ENCODE peak calls at places on chromosome 20, in ten cellular contexts. N, P, O, D, X, J, F, I, Q and R are unnamed samples.

GRCh38 chr20:36542019-36542488 is 735 bp downstream of the MYL9 start:
- DNase-seq in N (peak), P (peak), O (peak), D (peak), X (peak), J (peak), F (no peak), I (no peak), Q (no peak), R (peak)

GRCh38 chr20:40477805-40478204 is 211.2 kb downstream of the MAFB start:
- DNase-seq in N (no peak), P (no peak), O (no peak), D (no peak), X (no peak), J (no peak), F (no peak), I (no peak), Q (no peak), R (no peak)

GRCh38 chr20:22525821-22526220 is 58.6 kb downstream of the FOXA2 start:
- DNase-seq in N (no peak), P (no peak), O (no peak), D (no peak), X (no peak), J (no peak), F (no peak), I (no peak), Q (no peak), R (no peak)

GRCh38 chr20:57911512-57912226 is 201.9 kb upstream of the PMEPA1 start:
- DNase-seq in N (peak), P (no peak), O (no peak), D (no peak), X (no peak), J (no peak), F (no peak), I (no peak), Q (no peak), R (no peak)

GRCh38 chr20:17697171-17697570 is 2.6 kb upstream of the BANF2 start:
- DNase-seq in N (no peak), P (no peak), O (no peak), D (no peak), X (no peak), J (no peak), F (no peak), I (no peak), Q (no peak), R (no peak)

GRCh38 chr20:49916146-49917002 is 1.0 kb upstream of the SPATA2 start:
- DNase-seq in N (no peak), P (no peak), O (no peak), D (no peak), X (no peak), J (no peak), F (no peak), I (no peak), Q (no peak), R (no peak)

GRCh38 chr20:17210387-17210786 is 16.5 kb upstream of the PCSK2 start:
- DNase-seq in N (no peak), P (no peak), O (no peak), D (no peak), X (no peak), J (no peak), F (no peak), I (no peak), Q (no peak), R (no peak)

GRCh38 chr20:23445596-23446217 is 6.2 kb downstream of the CSTL1 start:
- DNase-seq in N (no peak), P (no peak), O (no peak), D (no peak), X (peak), J (peak), F (no peak), I (no peak), Q (no peak), R (no peak)

GRCh38 chr20:43942661-43943285 is 28.1 kb downstream of the TOX2 start:
- DNase-seq in N (no peak), P (no peak), O (no peak), D (no peak), X (peak), J (peak), F (peak), I (no peak), Q (no peak), R (no peak)

GRCh38 chr20:2617099-2617714 is 35.2 kb upstream of the NOP56 start:
- DNase-seq in N (no peak), P (no peak), O (no peak), D (no peak), X (no peak), J (no peak), F (no peak), I (no peak), Q (no peak), R (no peak)
- TF ChIP-seq CTCF in N (no peak), P (no peak), O (no peak), D (no peak), X (no peak), J (no peak), F (no peak), I (no peak), Q (no peak), R (no peak)

DNA sequence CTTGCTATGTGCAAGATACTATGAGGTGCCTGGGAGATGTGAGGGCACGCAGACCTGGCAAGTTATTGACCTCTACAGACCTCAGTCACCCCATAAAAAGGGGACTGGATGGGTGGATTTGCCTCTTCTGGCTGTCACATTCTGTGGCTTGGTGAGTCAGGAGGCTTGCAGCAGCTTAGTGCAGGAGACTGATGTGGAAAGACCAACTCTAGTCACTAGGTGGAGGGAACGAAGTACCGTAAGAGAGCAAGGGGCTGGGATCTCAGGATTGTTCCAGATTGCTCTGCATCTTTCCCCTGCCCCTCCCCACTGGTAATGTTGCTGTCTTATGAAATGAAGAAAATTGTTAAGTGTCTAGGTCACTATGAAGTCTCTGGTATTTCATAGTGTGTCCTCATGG is 3.3 kb downstream of the MAPRE1 start:
- DNase-seq in N (no peak), P (no peak), O (no peak), D (no peak), X (peak), J (peak), F (no peak), I (no peak), Q (no peak), R (no peak)
- TF ChIP-seq CTCF in N (peak), P (no peak), O (peak), D (no peak), X (peak), J (peak), F (no peak), I (no peak), Q (no peak), R (peak)

GRCh38 chr20:61630816-61631215 is 378.8 kb downstream of the CDH4 start:
- DNase-seq in N (no peak), P (no peak), O (no peak), D (no peak), X (no peak), J (no peak), F (no peak), I (no peak), Q (no peak), R (peak)

GRCh38 chr20:61628480-61628879 is 376.4 kb downstream of the CDH4 start:
- DNase-seq in N (no peak), P (no peak), O (no peak), D (no peak), X (no peak), J (no peak), F (no peak), I (no peak), Q (no peak), R (peak)

GRCh38 chr20:61628901-61629300 is 376.8 kb downstream of the CDH4 start:
- DNase-seq in N (peak), P (peak), O (no peak), D (no peak), X (no peak), J (no peak), F (no peak), I (no peak), Q (no peak), R (no peak)

GRCh38 chr20:61630240-61630650 is 378.2 kb downstream of the CDH4 start:
- DNase-seq in N (peak), P (no peak), O (no peak), D (no peak), X (no peak), J (no peak), F (no peak), I (no peak), Q (no peak), R (peak)

DNA sequence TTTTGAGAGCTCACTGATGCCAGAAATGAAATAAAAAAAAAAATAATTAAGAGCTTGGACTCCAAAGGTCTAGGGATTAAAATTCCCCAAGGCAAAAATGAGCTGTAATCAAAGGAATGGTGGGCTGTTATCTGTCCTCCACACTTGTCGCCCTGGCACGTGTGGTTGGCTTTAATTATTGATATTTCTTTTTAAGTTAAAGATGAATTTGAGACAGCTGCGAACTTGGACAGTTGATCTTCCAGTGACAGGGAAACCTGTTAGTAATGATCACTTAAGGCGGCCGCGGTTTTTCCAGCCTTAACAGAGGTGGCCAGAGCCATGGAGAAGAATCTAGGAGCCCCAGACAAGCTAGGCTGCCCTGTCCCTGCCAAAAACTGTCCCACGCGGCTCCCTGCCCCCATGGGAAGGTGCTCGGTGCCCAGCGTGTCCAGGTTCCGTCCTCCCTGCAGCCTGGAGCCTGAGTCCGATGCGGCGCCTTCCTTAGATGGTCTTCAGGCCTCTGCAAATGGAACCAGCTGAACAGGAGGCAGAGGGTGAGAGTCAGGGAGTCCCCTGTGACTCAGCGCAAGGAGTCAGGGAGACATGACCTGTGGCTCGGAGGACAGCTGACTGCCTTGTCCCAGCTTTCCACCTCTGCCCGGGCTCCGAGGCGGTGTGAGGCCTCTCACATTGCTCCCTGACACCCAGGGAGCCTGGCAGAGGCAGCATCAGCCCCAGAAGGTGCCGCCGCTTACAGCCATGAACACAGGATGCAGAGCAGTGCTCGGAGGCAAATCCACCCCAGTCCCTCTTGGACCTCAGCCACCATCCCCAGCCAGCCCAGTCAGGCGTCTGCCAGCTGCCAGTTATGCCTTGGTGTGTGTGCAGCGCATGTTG is 377.5 kb downstream of the CDH4 start:
- DNase-seq in N (peak), P (no peak), O (no peak), D (no peak), X (no peak), J (no peak), F (no peak), I (no peak), Q (no peak), R (peak)
- TF ChIP-seq CTCF in N (no peak), P (no peak), O (no peak), D (no peak), X (no peak), J (no peak), F (no peak), I (no peak), Q (no peak), R (no peak)

DNA sequence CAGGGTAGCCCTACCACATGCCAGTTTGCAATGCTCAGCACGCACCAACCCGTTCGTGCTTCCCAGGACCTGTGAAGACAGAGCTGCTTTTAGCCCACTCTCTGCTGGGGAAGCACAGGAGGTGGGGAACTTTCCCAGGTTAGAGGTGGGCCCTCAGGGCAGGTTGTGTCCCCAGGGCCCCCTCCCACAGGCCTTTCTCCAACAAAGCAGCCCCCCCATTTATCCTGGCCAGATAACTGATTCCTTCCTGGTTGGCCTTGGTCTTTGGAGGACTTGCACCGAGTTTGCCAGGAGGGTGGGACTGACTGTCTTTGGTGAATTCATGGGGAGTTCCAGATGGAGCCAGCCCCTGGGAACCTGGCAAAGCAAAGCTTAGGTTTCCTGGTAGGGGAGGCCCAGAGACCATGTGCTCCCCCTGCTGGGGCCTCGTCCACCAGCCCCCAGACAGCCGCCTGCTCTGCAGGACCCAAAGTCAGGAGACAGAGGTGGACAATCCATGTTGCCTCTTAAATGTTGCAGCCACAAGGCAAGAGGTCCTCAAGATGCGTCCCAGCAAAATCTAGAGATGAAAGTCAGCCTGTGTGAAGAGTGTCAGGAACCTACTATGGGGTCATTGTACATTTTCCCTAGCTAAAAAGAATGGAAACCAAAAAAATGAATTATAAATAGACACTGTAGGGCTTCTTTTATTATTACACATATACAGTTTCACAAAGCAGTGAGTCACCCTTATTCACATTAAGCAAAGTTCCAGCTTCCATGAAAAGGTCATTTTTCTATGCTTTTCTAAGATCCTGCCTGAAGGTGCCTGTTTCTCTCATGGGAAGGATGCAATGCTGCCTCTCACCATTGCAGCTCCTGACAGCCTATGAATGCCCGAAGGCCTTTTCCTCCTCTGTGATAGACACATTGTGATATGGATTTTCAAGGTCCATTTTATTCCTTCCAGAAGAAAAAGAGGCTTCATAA is 497.8 kb downstream of the PREX1 start:
- DNase-seq in N (peak), P (peak), O (peak), D (no peak), X (peak), J (peak), F (peak), I (no peak), Q (no peak), R (no peak)
- TF ChIP-seq CTCF in N (peak), P (peak), O (peak), D (peak), X (peak), J (peak), F (peak), I (no peak), Q (no peak), R (peak)

DNA sequence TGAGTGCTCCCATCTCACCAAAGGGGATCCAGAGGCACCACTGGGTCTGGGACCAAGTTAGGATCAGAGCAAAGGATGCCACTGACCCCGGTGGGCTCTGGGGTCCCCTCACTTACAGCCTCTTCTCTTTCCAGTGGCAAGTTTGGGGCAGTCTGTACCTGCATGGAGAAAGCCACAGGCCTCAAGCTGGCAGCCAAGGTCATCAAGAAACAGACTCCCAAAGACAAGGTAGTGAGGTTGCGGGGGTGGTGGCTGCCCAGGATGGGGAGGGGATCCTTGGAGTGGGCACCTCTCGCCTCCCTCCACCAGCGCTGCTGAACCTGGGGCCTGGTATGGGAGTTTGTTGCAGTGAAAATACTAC is 4.9 kb downstream of the MYLK2 start:
- DNase-seq in N (no peak), P (no peak), O (no peak), D (no peak), X (no peak), J (no peak), F (no peak), I (no peak), Q (no peak), R (peak)
- TF ChIP-seq CTCF in N (no peak), P (no peak), O (no peak), D (no peak), X (no peak), J (no peak), F (no peak), I (no peak), Q (no peak), R (no peak)

GRCh38 chr20:51376121-51376520 is 166.4 kb downstream of the NFATC2 start:
- DNase-seq in N (no peak), P (no peak), O (no peak), D (no peak), X (no peak), J (no peak), F (no peak), I (no peak), Q (no peak), R (no peak)

GRCh38 chr20:51380401-51381385 is 161.8 kb downstream of the NFATC2 start:
- DNase-seq in N (peak), P (no peak), O (no peak), D (no peak), X (no peak), J (no peak), F (no peak), I (no peak), Q (no peak), R (no peak)

GRCh38 chr20:51377132-51377531 is 165.4 kb downstream of the NFATC2 start:
- DNase-seq in N (peak), P (no peak), O (no peak), D (no peak), X (no peak), J (no peak), F (no peak), I (no peak), Q (no peak), R (no peak)

GRCh38 chr20:51379601-51380341 is 162.7 kb downstream of the NFATC2 start:
- DNase-seq in N (no peak), P (no peak), O (no peak), D (no peak), X (no peak), J (no peak), F (no peak), I (no peak), Q (no peak), R (no peak)

DNA sequence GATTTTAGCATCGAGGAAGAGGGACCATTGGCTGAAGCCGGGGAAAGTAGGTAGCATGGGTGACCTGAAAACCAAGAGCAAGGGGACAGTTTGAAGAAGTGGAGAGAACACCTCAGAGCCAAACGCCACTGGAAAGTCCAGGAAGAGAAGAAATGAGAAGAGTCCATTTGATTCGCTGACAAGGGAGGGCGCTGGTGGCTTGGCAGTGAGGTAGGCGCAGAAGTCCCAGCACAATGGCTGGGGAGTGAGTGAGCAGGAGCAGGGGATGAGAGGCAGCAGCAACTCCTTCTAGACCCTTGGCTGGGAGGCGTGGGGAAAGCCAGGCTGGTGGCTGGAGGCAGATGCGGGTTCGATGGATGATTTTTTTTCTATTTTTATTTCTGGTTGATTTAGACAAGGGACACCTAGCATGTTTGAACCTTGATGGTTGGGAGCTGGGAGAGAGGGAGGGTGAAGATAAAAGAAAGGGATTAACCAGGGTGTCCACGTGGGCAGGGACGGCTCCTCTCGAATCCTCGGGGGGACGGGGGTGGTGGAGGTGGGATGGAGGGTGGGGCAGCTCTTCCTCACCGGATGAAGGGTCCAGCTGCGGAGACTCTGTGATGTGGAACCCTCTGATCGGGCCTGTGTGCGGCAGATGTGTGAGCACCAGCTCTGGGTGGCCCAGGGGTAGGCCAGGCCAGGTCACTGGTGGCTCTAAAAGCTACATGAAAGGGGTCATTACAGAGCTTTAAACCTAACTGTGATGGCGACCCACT is 164.2 kb downstream of the NFATC2 start:
- DNase-seq in N (peak), P (no peak), O (peak), D (no peak), X (no peak), J (no peak), F (no peak), I (no peak), Q (no peak), R (no peak)
- TF ChIP-seq CTCF in N (no peak), P (peak), O (peak), D (peak), X (no peak), J (peak), F (no peak), I (no peak), Q (no peak), R (peak)

GRCh38 chr20:14959506-14960493 is 622.4 kb upstream of the FLRT3 start:
- DNase-seq in N (no peak), P (no peak), O (no peak), D (no peak), X (peak), J (peak), F (no peak), I (no peak), Q (no peak), R (no peak)
- TF ChIP-seq CTCF in N (peak), P (no peak), O (no peak), D (no peak), X (no peak), J (no peak), F (no peak), I (no peak), Q (no peak), R (no peak)

DNA sequence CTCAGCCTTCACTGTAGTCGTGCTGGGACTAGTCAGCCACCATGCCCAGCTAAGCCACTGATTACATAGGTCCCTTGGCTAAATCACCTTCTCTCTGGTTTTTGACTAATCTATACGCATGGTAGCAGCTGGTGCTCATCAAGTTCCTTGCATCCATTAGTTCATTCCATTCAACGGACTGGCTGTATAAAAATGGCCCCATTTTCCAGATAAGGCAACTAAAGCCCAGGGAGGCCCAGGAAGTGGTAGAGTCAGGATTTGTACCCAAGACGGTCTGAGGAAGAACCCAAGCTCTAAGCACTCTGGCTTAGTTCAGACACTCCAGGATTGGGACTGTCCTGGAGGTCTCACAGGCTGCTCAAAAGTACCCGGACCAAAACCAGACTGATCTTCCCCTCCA is 4.9 kb downstream of the E2F1 start:
- DNase-seq in N (no peak), P (no peak), O (no peak), D (no peak), X (no peak), J (no peak), F (no peak), I (no peak), Q (no peak), R (no peak)
- TF ChIP-seq CTCF in N (no peak), P (no peak), O (no peak), D (no peak), X (no peak), J (no peak), F (no peak), I (no peak), Q (no peak), R (no peak)